ENCODE peak calls at places on chromosomes 11 and 22, in ten cellular contexts. One of them, this sample, is unnamed.

GRCh38 chr11:18671246-18671645 is 27.3 kb upstream of the TMEM86A start:
- DNase-seq in mucosa of descending colon: no peak
- DNase-seq in fibroblast of lung: no peak
- DNase-seq in hepatocyte: no peak
- DNase-seq in mesothelial cell of epicardium: no peak
- DNase-seq in bronchial epithelial cell: peak; percentile 37
- DNase-seq in H1: no peak
- DNase-seq in lower lobe of right lung: no peak
- DNase-seq in dorsolateral prefrontal cortex: no peak
- DNase-seq in WERI-Rb-1: no peak
- DNase-seq in this sample: no peak

GRCh38 chr11:58061813-58062212 is 31.1 kb downstream of the OR6Q1 start:
- DNase-seq in H1: no peak
- DNase-seq in fibroblast of lung: peak; percentile 54
- DNase-seq in mucosa of descending colon: no peak
- DNase-seq in hepatocyte: no peak
- DNase-seq in WERI-Rb-1: no peak
- DNase-seq in bronchial epithelial cell: peak; percentile 98
- DNase-seq in dorsolateral prefrontal cortex: peak; percentile 16
- DNase-seq in lower lobe of right lung: no peak
- DNase-seq in mesothelial cell of epicardium: no peak
- DNase-seq in this sample: no peak

GRCh38 chr22:19523240-19524169 is 705 bp downstream of the CLDN5 start:
- DNase-seq in fibroblast of lung: peak; percentile 26
- DNase-seq in mucosa of descending colon: no peak
- DNase-seq in bronchial epithelial cell: no peak
- DNase-seq in mesothelial cell of epicardium: no peak
- DNase-seq in H1: peak; percentile 74
- DNase-seq in WERI-Rb-1: no peak
- DNase-seq in lower lobe of right lung: no peak
- DNase-seq in dorsolateral prefrontal cortex: no peak
- DNase-seq in hepatocyte: no peak
- DNase-seq in this sample: peak; percentile 70

GRCh38 chr22:22746963-22747933 is 102.8 kb downstream of the GGTLC2 start:
- DNase-seq in bronchial epithelial cell: no peak
- DNase-seq in lower lobe of right lung: no peak
- DNase-seq in mesothelial cell of epicardium: no peak
- DNase-seq in hepatocyte: no peak
- DNase-seq in H1: no peak
- DNase-seq in dorsolateral prefrontal cortex: no peak
- DNase-seq in mucosa of descending colon: no peak
- DNase-seq in WERI-Rb-1: no peak
- DNase-seq in fibroblast of lung: no peak
- DNase-seq in this sample: no peak

GRCh38 chr22:35578836-35579575 is 38.1 kb downstream of the MB start:
- DNase-seq in H1: no peak
- DNase-seq in WERI-Rb-1: no peak
- DNase-seq in fibroblast of lung: no peak
- DNase-seq in hepatocyte: no peak
- DNase-seq in dorsolateral prefrontal cortex: no peak
- DNase-seq in lower lobe of right lung: no peak
- DNase-seq in bronchial epithelial cell: no peak
- DNase-seq in mesothelial cell of epicardium: no peak
- DNase-seq in mucosa of descending colon: peak; percentile 70
- DNase-seq in this sample: no peak

GRCh38 chr11:61701298-61701993 is 21.3 kb downstream of the DAGLA start:
- DNase-seq in WERI-Rb-1: peak; percentile 81
- DNase-seq in mucosa of descending colon: peak; percentile 67
- DNase-seq in mesothelial cell of epicardium: no peak
- DNase-seq in H1: peak; percentile 76
- DNase-seq in lower lobe of right lung: no peak
- DNase-seq in fibroblast of lung: peak; percentile 13
- DNase-seq in hepatocyte: no peak
- DNase-seq in bronchial epithelial cell: peak; percentile 25
- DNase-seq in dorsolateral prefrontal cortex: peak; percentile 42
- DNase-seq in this sample: no peak

GRCh38 chr22:41535244-41535643 is 9.0 kb downstream of the POLR3H start:
- DNase-seq in mesothelial cell of epicardium: no peak
- DNase-seq in dorsolateral prefrontal cortex: no peak
- DNase-seq in mucosa of descending colon: no peak
- DNase-seq in fibroblast of lung: no peak
- DNase-seq in WERI-Rb-1: peak; percentile 60
- DNase-seq in hepatocyte: peak; percentile 52
- DNase-seq in lower lobe of right lung: no peak
- DNase-seq in H1: no peak
- DNase-seq in bronchial epithelial cell: peak; percentile 7
- DNase-seq in this sample: no peak

GRCh38 chr11:12762283-12762682 is 88.1 kb downstream of the TEAD1 start:
- DNase-seq in mucosa of descending colon: no peak
- DNase-seq in lower lobe of right lung: no peak
- DNase-seq in H1: no peak
- DNase-seq in WERI-Rb-1: no peak
- DNase-seq in mesothelial cell of epicardium: no peak
- DNase-seq in bronchial epithelial cell: no peak
- DNase-seq in hepatocyte: no peak
- DNase-seq in fibroblast of lung: no peak
- DNase-seq in dorsolateral prefrontal cortex: no peak
- DNase-seq in this sample: no peak

GRCh38 chr11:80855975-80856524 is 1415.2 kb upstream of the TENM4 start:
- DNase-seq in mesothelial cell of epicardium: no peak
- DNase-seq in WERI-Rb-1: no peak
- DNase-seq in dorsolateral prefrontal cortex: no peak
- DNase-seq in lower lobe of right lung: no peak
- DNase-seq in hepatocyte: no peak
- DNase-seq in bronchial epithelial cell: peak; percentile 90
- DNase-seq in fibroblast of lung: peak; percentile 82
- DNase-seq in H1: no peak
- DNase-seq in mucosa of descending colon: no peak
- DNase-seq in this sample: no peak

GRCh38 chr11:122642472-122642922 is 13.0 kb upstream of the UBASH3B start:
- DNase-seq in lower lobe of right lung: no peak
- DNase-seq in hepatocyte: peak; percentile 10
- DNase-seq in mucosa of descending colon: no peak
- DNase-seq in fibroblast of lung: peak; percentile 76
- DNase-seq in H1: no peak
- DNase-seq in mesothelial cell of epicardium: no peak
- DNase-seq in WERI-Rb-1: no peak
- DNase-seq in dorsolateral prefrontal cortex: no peak
- DNase-seq in bronchial epithelial cell: peak; percentile 91
- DNase-seq in this sample: no peak

GRCh38 chr11:57315491-57315890 is 9.3 kb downstream of the TNKS1BP1 start:
- DNase-seq in fibroblast of lung: peak; percentile 71
- DNase-seq in WERI-Rb-1: peak; percentile 53
- DNase-seq in lower lobe of right lung: no peak
- DNase-seq in mesothelial cell of epicardium: no peak
- DNase-seq in dorsolateral prefrontal cortex: no peak
- DNase-seq in hepatocyte: no peak
- DNase-seq in bronchial epithelial cell: no peak
- DNase-seq in H1: no peak
- DNase-seq in mucosa of descending colon: no peak
- DNase-seq in this sample: no peak

GRCh38 chr11:2204361-2205213 is 33.0 kb upstream of the TH start:
- DNase-seq in mesothelial cell of epicardium: peak; percentile 13
- DNase-seq in fibroblast of lung: no peak
- DNase-seq in mucosa of descending colon: peak; percentile 27
- DNase-seq in WERI-Rb-1: no peak
- DNase-seq in lower lobe of right lung: peak; percentile 36
- DNase-seq in dorsolateral prefrontal cortex: no peak
- DNase-seq in hepatocyte: no peak
- DNase-seq in H1: peak; percentile 44
- DNase-seq in bronchial epithelial cell: no peak
- DNase-seq in this sample: peak; percentile 68

GRCh38 chr11:121688860-121689614 is 236.3 kb upstream of the SORL1-AS1 start:
- DNase-seq in bronchial epithelial cell: no peak
- DNase-seq in WERI-Rb-1: no peak
- DNase-seq in lower lobe of right lung: no peak
- DNase-seq in mesothelial cell of epicardium: no peak
- DNase-seq in mucosa of descending colon: no peak
- DNase-seq in fibroblast of lung: no peak
- DNase-seq in dorsolateral prefrontal cortex: no peak
- DNase-seq in H1: no peak
- DNase-seq in hepatocyte: no peak
- DNase-seq in this sample: no peak

GRCh38 chr22:36807627-36808026 is 9.2 kb downstream of the PVALB start:
- DNase-seq in dorsolateral prefrontal cortex: no peak
- DNase-seq in lower lobe of right lung: no peak
- DNase-seq in bronchial epithelial cell: peak; percentile 19
- DNase-seq in mesothelial cell of epicardium: no peak
- DNase-seq in mucosa of descending colon: no peak
- DNase-seq in hepatocyte: no peak
- DNase-seq in H1: no peak
- DNase-seq in fibroblast of lung: no peak
- DNase-seq in WERI-Rb-1: no peak
- DNase-seq in this sample: no peak

GRCh38 chr11:24521586-24521985 is 24.7 kb downstream of the LUZP2 start:
- DNase-seq in bronchial epithelial cell: no peak
- DNase-seq in dorsolateral prefrontal cortex: no peak
- DNase-seq in H1: no peak
- DNase-seq in mesothelial cell of epicardium: no peak
- DNase-seq in lower lobe of right lung: no peak
- DNase-seq in WERI-Rb-1: no peak
- DNase-seq in mucosa of descending colon: no peak
- DNase-seq in hepatocyte: no peak
- DNase-seq in fibroblast of lung: no peak
- DNase-seq in this sample: no peak

DNA sequence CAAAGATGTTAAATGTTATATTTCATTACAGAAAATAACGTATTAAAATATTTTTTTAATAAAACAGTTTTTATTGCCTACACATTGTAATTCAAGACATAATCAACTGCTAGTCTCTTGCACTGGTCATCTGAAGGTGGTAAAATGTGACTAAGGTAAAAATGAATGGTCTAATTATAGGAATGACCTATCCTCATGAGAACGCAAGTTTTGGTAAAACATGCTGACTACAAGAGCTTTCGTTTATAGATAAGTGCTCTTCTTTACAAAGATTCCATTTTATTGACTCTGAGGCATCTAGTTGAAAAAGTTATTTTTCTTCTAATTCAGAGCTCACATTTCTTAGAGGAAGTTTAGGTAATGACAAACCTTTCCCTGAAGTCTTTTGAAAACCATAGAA is 27.3 kb downstream of the LUZP2 start:
- DNase-seq in lower lobe of right lung: no peak
- DNase-seq in dorsolateral prefrontal cortex: no peak
- DNase-seq in bronchial epithelial cell: no peak
- DNase-seq in mucosa of descending colon: no peak
- DNase-seq in fibroblast of lung: no peak
- DNase-seq in H1: no peak
- DNase-seq in mesothelial cell of epicardium: no peak
- DNase-seq in hepatocyte: no peak
- DNase-seq in WERI-Rb-1: no peak
- DNase-seq in this sample: no peak
- TF ChIP-seq CTCF in lower lobe of right lung: no peak
- TF ChIP-seq CTCF in dorsolateral prefrontal cortex: no peak
- TF ChIP-seq CTCF in bronchial epithelial cell: no peak
- TF ChIP-seq CTCF in mucosa of descending colon: no peak
- TF ChIP-seq CTCF in fibroblast of lung: no peak
- TF ChIP-seq CTCF in H1: no peak
- TF ChIP-seq CTCF in mesothelial cell of epicardium: no peak
- TF ChIP-seq CTCF in hepatocyte: no peak
- TF ChIP-seq CTCF in WERI-Rb-1: no peak
- TF ChIP-seq CTCF in this sample: no peak

DNA sequence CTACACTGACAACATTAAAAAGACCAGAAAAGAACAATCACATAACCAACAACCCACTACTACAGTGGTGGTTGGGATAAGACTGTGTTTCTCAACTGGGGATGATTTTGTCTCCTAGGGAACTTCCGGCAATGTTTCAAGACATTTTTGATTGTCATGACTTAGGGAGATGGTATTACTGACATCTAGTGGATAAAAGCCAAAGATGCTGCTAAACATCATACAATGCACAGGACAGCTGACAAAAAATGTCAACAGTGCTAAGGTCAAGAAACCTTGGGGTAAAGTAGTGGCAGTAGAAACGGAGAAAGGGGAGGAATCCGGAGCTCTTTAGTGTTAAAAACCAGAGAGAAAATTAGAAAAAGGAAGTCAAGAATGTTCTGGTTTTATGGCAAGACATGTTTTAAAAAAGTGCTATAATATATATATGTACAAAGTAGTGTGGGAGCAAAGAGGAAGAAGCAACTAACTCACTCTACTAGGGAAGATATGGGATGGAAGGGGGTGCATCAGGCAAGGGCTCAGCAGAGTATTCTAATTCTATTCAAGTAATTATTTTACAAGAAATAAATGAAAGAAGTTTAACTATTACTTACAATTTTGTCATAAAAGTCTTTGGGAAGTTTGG is 37.2 kb downstream of the CKAP5 start:
- DNase-seq in lower lobe of right lung: no peak
- DNase-seq in fibroblast of lung: peak; percentile 31
- DNase-seq in H1: no peak
- DNase-seq in WERI-Rb-1: no peak
- DNase-seq in hepatocyte: peak; percentile 18
- DNase-seq in bronchial epithelial cell: peak; percentile 56
- DNase-seq in dorsolateral prefrontal cortex: no peak
- DNase-seq in mucosa of descending colon: no peak
- DNase-seq in mesothelial cell of epicardium: no peak
- DNase-seq in this sample: no peak
- TF ChIP-seq CTCF in lower lobe of right lung: peak; percentile 20
- TF ChIP-seq CTCF in fibroblast of lung: peak; percentile 20
- TF ChIP-seq CTCF in H1: peak; percentile 33
- TF ChIP-seq CTCF in WERI-Rb-1: peak; percentile 46
- TF ChIP-seq CTCF in hepatocyte: peak; percentile 36
- TF ChIP-seq CTCF in bronchial epithelial cell: peak; percentile 35
- TF ChIP-seq CTCF in dorsolateral prefrontal cortex: no peak
- TF ChIP-seq CTCF in mucosa of descending colon: no peak
- TF ChIP-seq CTCF in mesothelial cell of epicardium: no peak
- TF ChIP-seq CTCF in this sample: peak; percentile 56

DNA sequence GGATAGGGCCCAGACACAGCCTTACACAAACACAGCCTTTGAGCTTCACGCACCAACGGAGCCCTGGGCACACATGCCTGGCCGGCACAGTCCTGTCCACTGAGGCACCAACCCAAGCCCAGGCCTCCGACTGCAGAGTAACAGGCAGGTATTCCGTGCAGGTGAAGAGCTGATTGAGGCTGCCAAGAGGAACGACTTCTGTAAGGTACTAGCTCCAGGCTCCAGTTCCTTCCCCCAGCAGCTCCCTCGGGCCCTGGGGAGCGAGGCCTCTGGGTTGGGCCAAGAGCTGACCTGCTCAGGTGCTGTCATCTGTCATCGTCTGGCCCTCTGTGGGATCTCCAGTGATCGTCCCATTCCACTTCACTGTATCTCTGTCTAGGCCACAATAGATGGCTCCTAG is 3.2 kb upstream of the MDK start:
- DNase-seq in H1: no peak
- DNase-seq in dorsolateral prefrontal cortex: no peak
- DNase-seq in hepatocyte: no peak
- DNase-seq in bronchial epithelial cell: no peak
- DNase-seq in fibroblast of lung: no peak
- DNase-seq in mucosa of descending colon: no peak
- DNase-seq in lower lobe of right lung: no peak
- DNase-seq in WERI-Rb-1: no peak
- DNase-seq in mesothelial cell of epicardium: no peak
- DNase-seq in this sample: no peak
- TF ChIP-seq CTCF in H1: no peak
- TF ChIP-seq CTCF in dorsolateral prefrontal cortex: no peak
- TF ChIP-seq CTCF in hepatocyte: no peak
- TF ChIP-seq CTCF in bronchial epithelial cell: no peak
- TF ChIP-seq CTCF in fibroblast of lung: no peak
- TF ChIP-seq CTCF in mucosa of descending colon: no peak
- TF ChIP-seq CTCF in lower lobe of right lung: no peak
- TF ChIP-seq CTCF in WERI-Rb-1: no peak
- TF ChIP-seq CTCF in mesothelial cell of epicardium: no peak
- TF ChIP-seq CTCF in this sample: no peak

GRCh38 chr11:69241075-69241740 is 52.7 kb upstream of the MYEOV start:
- DNase-seq in hepatocyte: no peak
- DNase-seq in dorsolateral prefrontal cortex: no peak
- DNase-seq in H1: no peak
- DNase-seq in mucosa of descending colon: no peak
- DNase-seq in bronchial epithelial cell: no peak
- DNase-seq in lower lobe of right lung: no peak
- DNase-seq in mesothelial cell of epicardium: no peak
- DNase-seq in fibroblast of lung: no peak
- DNase-seq in WERI-Rb-1: no peak
- DNase-seq in this sample: peak; percentile 43
- TF ChIP-seq CTCF in hepatocyte: no peak
- TF ChIP-seq CTCF in dorsolateral prefrontal cortex: no peak
- TF ChIP-seq CTCF in H1: peak; percentile 37
- TF ChIP-seq CTCF in mucosa of descending colon: no peak
- TF ChIP-seq CTCF in bronchial epithelial cell: no peak
- TF ChIP-seq CTCF in lower lobe of right lung: no peak
- TF ChIP-seq CTCF in mesothelial cell of epicardium: no peak
- TF ChIP-seq CTCF in fibroblast of lung: no peak
- TF ChIP-seq CTCF in WERI-Rb-1: no peak
- TF ChIP-seq CTCF in this sample: peak; percentile 8